ENCODE peak calls at places on chromosomes 11 and 22, in six cellular contexts. L, U, K, J, Z and C are unnamed samples.
A peak's percentile ranks its signal among the peaks of the same experiment; 100 is the strongest.

GRCh38 chr22:21816787-21817496 is 50.5 kb downstream of the MAPK1 start:
- DNase-seq in L (no peak), U (no peak), K (no peak), J (peak; percentile 17), Z (peak; percentile 33), C (peak; percentile 35)

GRCh38 chr11:86122773-86123172 is 53.9 kb upstream of the PICALM start:
- DNase-seq in L (no peak), U (no peak), K (no peak), J (no peak), Z (no peak), C (no peak)

GRCh38 chr11:111918390-111919256 is at the start of gene C11orf52:
- DNase-seq in L (no peak), U (no peak), K (no peak), J (no peak), Z (no peak), C (no peak)

GRCh38 chr11:1391165-1392010 is 1.7 kb downstream of the BRSK2 start:
- DNase-seq in L (no peak), U (no peak), K (no peak), J (no peak), Z (no peak), C (no peak)

GRCh38 chr22:39940757-39941305 is 19.4 kb upstream of the TMA7B start:
- DNase-seq in L (no peak), U (no peak), K (no peak), J (no peak), Z (no peak), C (no peak)

GRCh38 chr11:21949741-21950413 is 243.0 kb upstream of the ANO5 start:
- DNase-seq in L (no peak), U (no peak), K (no peak), J (no peak), Z (no peak), C (no peak)

GRCh38 chr11:34984514-34984913 is 68.1 kb downstream of the PDHX start:
- DNase-seq in L (no peak), U (no peak), K (no peak), J (no peak), Z (no peak), C (no peak)

GRCh38 chr11:41245704-41246398 is 213.6 kb downstream of the LRRC4C start:
- DNase-seq in L (peak; percentile 32), U (no peak), K (no peak), J (no peak), Z (no peak), C (peak; percentile 5)

GRCh38 chr22:43921361-43921760 is 2.2 kb upstream of the PNPLA3 start:
- DNase-seq in L (no peak), U (no peak), K (no peak), J (no peak), Z (no peak), C (no peak)

GRCh38 chr11:109085708-109086373 is 336.1 kb upstream of the C11orf87 start:
- DNase-seq in L (no peak), U (no peak), K (no peak), J (no peak), Z (no peak), C (no peak)

GRCh38 chr11:46865340-46865739 is 19.3 kb upstream of the CKAP5 start:
- DNase-seq in L (no peak), U (no peak), K (no peak), J (no peak), Z (no peak), C (no peak)

GRCh38 chr11:14380947-14381555 is 22.1 kb upstream of the RRAS2 start:
- DNase-seq in L (peak; percentile 80), U (peak; percentile 24), K (no peak), J (peak; percentile 62), Z (peak; percentile 61), C (peak; percentile 58)

GRCh38 chr11:62926669-62927455 is 5.7 kb upstream of the CHRM1 start:
- DNase-seq in L (no peak), U (no peak), K (no peak), J (no peak), Z (no peak), C (no peak)

GRCh38 chr11:82988936-82989627 is 82.6 kb downstream of the RAB30 start:
- DNase-seq in L (no peak), U (no peak), K (no peak), J (no peak), Z (no peak), C (no peak)

GRCh38 chr11:69992943-69993694 is 85.0 kb upstream of the ANO1 start:
- DNase-seq in L (no peak), U (no peak), K (no peak), J (no peak), Z (no peak), C (no peak)

GRCh38 chr11:73281201-73281741 is 9.1 kb downstream of the P2RY6 start:
- DNase-seq in L (peak; percentile 66), U (no peak), K (no peak), J (no peak), Z (no peak), C (no peak)

GRCh38 chr11:38718049-38718448 is 2120.0 kb upstream of the RAG2 start:
- DNase-seq in L (no peak), U (no peak), K (no peak), J (no peak), Z (no peak), C (no peak)

GRCh38 chr11:113690619-113691569 is 15.2 kb downstream of the TMPRSS5 start:
- DNase-seq in L (peak; percentile 76), U (peak; percentile 26), K (no peak), J (peak; percentile 36), Z (no peak), C (peak; percentile 31)

GRCh38 chr22:42928969-42929837 is 72.1 kb upstream of the ARFGAP3 start:
- DNase-seq in L (peak; percentile 60), U (no peak), K (no peak), J (no peak), Z (no peak), C (no peak)

GRCh38 chr11:94845622-94846021 is 77.5 kb downstream of the AMOTL1 start:
- DNase-seq in L (no peak), U (no peak), K (no peak), J (no peak), Z (no peak), C (no peak)

GRCh38 chr22:45717787-45718186 is 46.2 kb downstream of the ATXN10 start:
- DNase-seq in L (no peak), U (no peak), K (no peak), J (no peak), Z (no peak), C (no peak)

GRCh38 chr11:47376543-47377371 is 1.6 kb downstream of the SPI1 start:
- DNase-seq in L (peak; percentile 83), U (no peak), K (no peak), J (no peak), Z (peak; percentile 55), C (no peak)

GRCh38 chr11:75820636-75821035 is 5.6 kb downstream of the UVRAG start:
- DNase-seq in L (no peak), U (no peak), K (no peak), J (no peak), Z (no peak), C (no peak)

GRCh38 chr11:22065472-22065871 is 127.4 kb upstream of the ANO5 start:
- DNase-seq in L (no peak), U (no peak), K (no peak), J (no peak), Z (no peak), C (no peak)

GRCh38 chr11:83151274-83151977 is 5.5 kb upstream of the PCF11 start:
- DNase-seq in L (no peak), U (no peak), K (no peak), J (no peak), Z (no peak), C (no peak)

GRCh38 chr11:77547863-77548551 is 41.7 kb upstream of the AQP11 start:
- DNase-seq in L (no peak), U (peak; percentile 16), K (peak; percentile 3), J (peak; percentile 19), Z (no peak), C (peak; percentile 21)

GRCh38 chr22:50738649-50739227 is 734 bp downstream of the ACR start:
- DNase-seq in L (no peak), U (no peak), K (no peak), J (no peak), Z (no peak), C (peak; percentile 4)

GRCh38 chr11:114296190-114296978 is at the start of gene NNMT:
- DNase-seq in L (peak; percentile 91), U (no peak), K (no peak), J (no peak), Z (no peak), C (no peak)

GRCh38 chr22:46801331-46801811 is 38.9 kb downstream of the TBC1D22A start:
- DNase-seq in L (no peak), U (no peak), K (no peak), J (no peak), Z (no peak), C (no peak)

GRCh38 chr11:89125298-89125697 is 52.4 kb upstream of the TYR start:
- DNase-seq in L (no peak), U (no peak), K (no peak), J (no peak), Z (no peak), C (no peak)

GRCh38 chr11:127345819-127346459 is 345.4 kb upstream of the KIRREL3 start:
- DNase-seq in L (no peak), U (peak; percentile 4), K (no peak), J (peak; percentile 11), Z (no peak), C (peak; percentile 16)

GRCh38 chr22:19460036-19460435 is 12.5 kb upstream of the C22orf39 start:
- DNase-seq in L (no peak), U (no peak), K (no peak), J (no peak), Z (no peak), C (no peak)

GRCh38 chr11:74470526-74470925 is 3.2 kb upstream of the KCNE3 start:
- DNase-seq in L (no peak), U (no peak), K (no peak), J (no peak), Z (no peak), C (no peak)

GRCh38 chr11:12009617-12010321 is 1.3 kb upstream of the DKK3 start:
- DNase-seq in L (no peak), U (no peak), K (no peak), J (no peak), Z (no peak), C (no peak)

GRCh38 chr11:120211522-120212258 is 858 bp downstream of the OAF start:
- DNase-seq in L (no peak), U (no peak), K (no peak), J (no peak), Z (no peak), C (no peak)

GRCh38 chr22:43566561-43567332 is 154.9 kb downstream of the MPPED1 start:
- DNase-seq in L (no peak), U (no peak), K (no peak), J (no peak), Z (no peak), C (no peak)

GRCh38 chr11:47111318-47111804 is 65.3 kb downstream of the ARFGAP2 start:
- DNase-seq in L (no peak), U (no peak), K (no peak), J (no peak), Z (no peak), C (no peak)

GRCh38 chr11:134508219-134508990 is 96.4 kb upstream of the B3GAT1 start:
- DNase-seq in L (no peak), U (no peak), K (no peak), J (no peak), Z (peak; percentile 9), C (no peak)

GRCh38 chr22:31584804-31585160 is 77.2 kb downstream of the PISD start:
- DNase-seq in L (no peak), U (no peak), K (no peak), J (no peak), Z (no peak), C (no peak)

GRCh38 chr22:20155330-20156041 is 4.6 kb upstream of the CCDC188 start:
- DNase-seq in L (no peak), U (no peak), K (no peak), J (no peak), Z (no peak), C (peak; percentile 35)